ENCODE peak calls at places on chromosomes 1 and 21, in ten cellular contexts. F is MCF 10A, W is transverse colon, Y is fibroblast of mammary gland, H is HFFc6, A is AG04449, N is cardiac muscle cell, C is AG10803, U is dorsolateral prefrontal cortex, J is NB4. Q is an unnamed sample.

GRCh38 chr1:57520743-57521142 is 96.9 kb upstream of the DAB1 start:
- DNase-seq in W (no peak), Y (no peak), N (no peak), A (no peak), J (no peak), U (no peak), H (no peak), C (no peak), F (no peak), Q (no peak)

GRCh38 chr21:17270234-17270633 is 242.6 kb upstream of the CXADR start:
- DNase-seq in H (peak; percentile 32), C (peak; percentile 40), U (peak; percentile 6), F (peak; percentile 52), J (peak; percentile 19), A (no peak), W (no peak), Y (peak; percentile 72), N (peak; percentile 72), Q (peak; percentile 1)

GRCh38 chr1:179788259-179788658 is 45.2 kb downstream of the FAM163A start:
- DNase-seq in W (no peak), F (no peak), Y (no peak), A (no peak), J (no peak), U (no peak), H (no peak), N (no peak), C (no peak), Q (no peak)

GRCh38 chr1:109255097-109255651 is 5.8 kb downstream of the CELSR2 start:
- DNase-seq in Y (no peak), J (no peak), U (no peak), F (no peak), A (no peak), N (peak; percentile 8), W (no peak), C (no peak), H (no peak), Q (no peak)

GRCh38 chr1:207890136-207890738 is 20.7 kb downstream of the CD34 start:
- DNase-seq in H (peak; percentile 72), F (peak; percentile 73), C (peak; percentile 96), J (peak; percentile 68), N (peak; percentile 98), U (no peak), Y (peak; percentile 69), A (peak; percentile 36), W (peak; percentile 38), Q (no peak)

GRCh38 chr1:241825581-241825980 is 22.4 kb upstream of the EXO1 start:
- DNase-seq in J (no peak), U (no peak), W (no peak), H (no peak), F (no peak), Y (peak; percentile 43), A (no peak), C (peak; percentile 22), N (peak; percentile 24), Q (no peak)

GRCh38 chr1:84008631-84009030 is 9.7 kb upstream of the TTLL7 start:
- DNase-seq in N (no peak), H (no peak), J (no peak), U (no peak), A (no peak), Y (no peak), F (no peak), W (no peak), C (no peak), Q (no peak)

GRCh38 chr1:29687166-29687565 is 450.8 kb downstream of the PTPRU start:
- DNase-seq in W (no peak), J (no peak), Y (peak; percentile 25), A (no peak), C (peak; percentile 29), N (peak; percentile 55), U (no peak), H (no peak), F (no peak), Q (no peak)

GRCh38 chr21:36504067-36505058 is 24.4 kb upstream of the CLDN14 start:
- DNase-seq in H (peak; percentile 35), N (peak; percentile 68), A (no peak), U (no peak), F (peak; percentile 57), W (peak; percentile 18), C (peak; percentile 58), Y (peak; percentile 65), J (peak; percentile 49), Q (peak; percentile 24)

GRCh38 chr1:37477198-37477931 is 3.0 kb downstream of the ZC3H12A start:
- DNase-seq in W (peak; percentile 87), J (peak; percentile 63), N (peak; percentile 67), H (no peak), U (no peak), C (peak; percentile 45), F (peak; percentile 69), Y (peak; percentile 38), A (no peak), Q (no peak)

GRCh38 chr1:43705982-43706597 is 1.2 kb upstream of the ST3GAL3 start:
- DNase-seq in N (no peak), Y (peak; percentile 15), F (peak; percentile 18), J (peak; percentile 58), H (no peak), U (no peak), C (peak; percentile 7), A (no peak), W (no peak), Q (no peak)

GRCh38 chr1:2801535-2802291 is at the start of gene TTC34:
- DNase-seq in F (no peak), A (no peak), N (no peak), U (no peak), C (no peak), W (peak; percentile 28), H (no peak), Y (no peak), J (peak; percentile 69), Q (no peak)
- TF ChIP-seq CTCF in F (no peak), A (no peak), N (no peak), U (no peak), C (no peak), W (peak; percentile 21), H (no peak), Y (peak; percentile 11), J (peak; percentile 79), Q (no peak)

DNA sequence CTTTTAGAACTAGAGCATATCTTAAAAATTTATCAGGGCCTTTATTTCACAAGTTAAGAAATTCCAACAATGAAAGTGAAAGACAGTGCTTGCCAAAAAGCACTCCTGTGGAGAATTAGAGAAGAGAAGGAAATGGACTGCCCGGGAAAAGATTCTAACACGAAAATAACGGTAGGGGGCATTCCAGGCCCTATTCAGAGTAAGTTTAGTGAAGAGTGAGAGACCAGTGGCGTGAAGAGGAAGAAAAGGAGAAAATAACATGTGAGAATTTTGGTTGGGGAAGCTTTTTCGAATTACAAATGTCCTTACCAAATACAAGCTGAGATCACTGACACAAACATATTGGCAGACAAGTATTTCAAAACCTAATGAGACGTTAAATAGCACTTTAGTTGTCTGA is 38.4 kb upstream of the RBM34 start:
- DNase-seq in F (peak; percentile 44), A (no peak), U (no peak), J (no peak), N (peak; percentile 74), Y (peak; percentile 61), H (peak; percentile 7), W (no peak), C (peak; percentile 55), Q (no peak)
- TF ChIP-seq CTCF in F (peak; percentile 31), A (peak; percentile 25), U (peak; percentile 34), J (no peak), N (peak; percentile 63), Y (peak; percentile 56), H (peak; percentile 38), W (no peak), C (peak; percentile 53), Q (peak; percentile 52)

GRCh38 chr1:81114191-81114590 is 686.5 kb upstream of the ADGRL2 start:
- DNase-seq in C (no peak), F (no peak), W (no peak), N (no peak), U (no peak), Y (no peak), A (no peak), J (no peak), H (no peak), Q (no peak)
- TF ChIP-seq CTCF in C (no peak), F (no peak), W (no peak), N (no peak), U (no peak), Y (peak; percentile 2), A (no peak), J (no peak), H (peak; percentile 43), Q (no peak)

GRCh38 chr1:17909634-17910033 is 154.5 kb downstream of the ACTL8 start:
- DNase-seq in A (no peak), Y (peak; percentile 52), U (no peak), F (peak; percentile 42), W (no peak), J (peak; percentile 5), H (peak; percentile 49), C (peak; percentile 33), N (peak; percentile 49), Q (no peak)
- TF ChIP-seq CTCF in A (peak; percentile 17), Y (peak; percentile 62), U (no peak), F (peak; percentile 40), W (no peak), J (peak; percentile 21), H (peak; percentile 78), C (peak; percentile 56), N (peak; percentile 56), Q (peak; percentile 40)

DNA sequence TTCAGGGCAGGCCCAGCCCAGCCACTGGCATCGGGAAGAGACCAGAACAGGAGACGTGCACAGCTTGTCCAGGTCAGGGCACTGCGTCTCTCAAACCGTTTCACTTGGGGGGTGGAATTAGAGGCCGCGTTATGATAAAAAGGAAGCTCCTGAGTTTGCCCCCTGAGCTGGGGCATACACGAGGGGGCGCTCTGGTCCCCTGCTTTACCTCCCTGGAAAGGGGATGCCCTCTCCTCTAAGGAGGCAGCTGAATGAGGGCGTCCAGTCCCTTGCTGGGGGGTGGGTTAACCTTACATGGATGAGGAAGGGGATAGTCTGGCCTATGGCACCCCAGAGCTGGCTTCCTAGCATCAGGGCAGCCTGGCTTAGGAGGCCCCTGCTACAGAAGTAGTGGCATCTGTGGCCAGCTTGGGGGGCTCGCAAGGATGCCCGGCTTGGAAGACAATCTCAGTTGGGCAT is 2.3 kb downstream of the MYOG start:
- DNase-seq in J (no peak), H (no peak), N (no peak), C (no peak), W (no peak), Y (no peak), U (no peak), F (no peak), A (no peak), Q (no peak)
- TF ChIP-seq CTCF in J (peak; percentile 5), H (peak; percentile 32), N (no peak), C (no peak), W (no peak), Y (no peak), U (no peak), F (peak; percentile 22), A (no peak), Q (no peak)